ENCODE peak calls at places on chromosomes 3 and 15, in seven cellular contexts. X is PC-3, A is mucosa of descending colon, E is epithelial cell of esophagus, V is right cardiac atrium, Q is heart right ventricle, L is brain microvascular endothelial cell. W is an unnamed sample.

GRCh38 chr15:91476861-91477260 is 376.6 kb upstream of the SLCO3A1 start:
- DNase-seq in X (no peak), A (no peak), E (no peak), V (no peak), Q (no peak), L (no peak), W (no peak)

GRCh38 chr3:124168271-124168670 is 176.3 kb upstream of the ROPN1 start:
- DNase-seq in X (peak), A (no peak), E (peak), V (peak), Q (peak), L (peak), W (peak)

GRCh38 chr3:111314146-111314873 is 227.7 kb upstream of the CD96 start:
- DNase-seq in X (no peak), A (no peak), E (peak), V (no peak), Q (no peak), L (no peak), W (no peak)

GRCh38 chr3:49806838-49807237 is 3.8 kb downstream of the INKA1 start:
- DNase-seq in X (no peak), A (no peak), E (no peak), V (peak), Q (no peak), L (no peak), W (no peak)

GRCh38 chr3:52532838-52533622 is 627 bp downstream of the NT5DC2 start:
- DNase-seq in X (peak), A (peak), E (no peak), V (peak), Q (no peak), L (no peak), W (no peak)

GRCh38 chr3:64422192-64422591 is 196.9 kb upstream of the PRICKLE2 start:
- DNase-seq in X (no peak), A (no peak), E (no peak), V (no peak), Q (no peak), L (peak), W (no peak)

GRCh38 chr15:99514306-99514705 is 51.5 kb upstream of the MEF2A start:
- DNase-seq in X (no peak), A (no peak), E (peak), V (no peak), Q (no peak), L (no peak), W (no peak)

GRCh38 chr3:182389041-182389815 is 404.1 kb upstream of the ATP11B start:
- DNase-seq in X (peak), A (no peak), E (peak), V (no peak), Q (no peak), L (no peak), W (no peak)

GRCh38 chr3:55453871-55454496 is 33.1 kb downstream of the WNT5A start:
- DNase-seq in X (no peak), A (no peak), E (no peak), V (no peak), Q (no peak), L (no peak), W (no peak)

GRCh38 chr15:22895465-22896190 is 57.2 kb downstream of the NIPA2 start:
- DNase-seq in X (peak), A (peak), E (peak), V (no peak), Q (no peak), L (peak), W (no peak)

GRCh38 chr3:153166206-153166605 is 4.2 kb downstream of the RAP2B start:
- DNase-seq in X (peak), A (peak), E (peak), V (no peak), Q (no peak), L (peak), W (no peak)

GRCh38 chr3:188796122-188796631 is 375.6 kb upstream of the TPRG1 start:
- DNase-seq in X (peak), A (peak), E (peak), V (no peak), Q (peak), L (peak), W (peak)

GRCh38 chr15:74954515-74954914 is 2.1 kb downstream of the RPP25 start:
- DNase-seq in X (no peak), A (no peak), E (no peak), V (peak), Q (no peak), L (peak), W (no peak)

GRCh38 chr3:146067048-146067447 is 93.9 kb downstream of the PLOD2 start:
- DNase-seq in X (peak), A (no peak), E (peak), V (no peak), Q (no peak), L (peak), W (peak)

GRCh38 chr3:109050591-109051167 is 67.3 kb downstream of the MORC1 start:
- DNase-seq in X (peak), A (peak), E (peak), V (no peak), Q (no peak), L (peak), W (no peak)

GRCh38 chr3:42061711-42062408 is 29.3 kb upstream of the TRAK1 start:
- DNase-seq in X (peak), A (peak), E (peak), V (peak), Q (peak), L (peak), W (peak)

GRCh38 chr3:172273378-172273777 is 174.9 kb downstream of the GHSR start:
- DNase-seq in X (no peak), A (no peak), E (no peak), V (no peak), Q (no peak), L (no peak), W (no peak)

GRCh38 chr15:101201411-101202174 is 50.3 kb downstream of the CHSY1 start:
- DNase-seq in X (peak), A (peak), E (peak), V (peak), Q (peak), L (peak), W (peak)

GRCh38 chr3:14810070-14810732 is 8.6 kb upstream of the FGD5 start:
- DNase-seq in X (no peak), A (no peak), E (peak), V (peak), Q (peak), L (no peak), W (no peak)

GRCh38 chr15:67560320-67560719 is 17.8 kb downstream of the MAP2K5 start:
- DNase-seq in X (no peak), A (no peak), E (no peak), V (no peak), Q (no peak), L (no peak), W (no peak)

GRCh38 chr3:78878011-78878410 is 889.8 kb downstream of the ROBO1 start:
- DNase-seq in X (no peak), A (no peak), E (no peak), V (no peak), Q (no peak), L (no peak), W (no peak)

GRCh38 chr3:126377211-126377610 is 17.5 kb upstream of the CFAP100 start:
- DNase-seq in X (no peak), A (no peak), E (no peak), V (no peak), Q (no peak), L (no peak), W (no peak)

GRCh38 chr3:172987268-172987667 is 153.8 kb downstream of the SPATA16 start:
- DNase-seq in X (peak), A (no peak), E (peak), V (no peak), Q (no peak), L (no peak), W (no peak)

GRCh38 chr15:92596623-92597022 is 59.0 kb downstream of the FAM174B start:
- DNase-seq in X (no peak), A (no peak), E (peak), V (no peak), Q (no peak), L (no peak), W (no peak)

GRCh38 chr3:197590313-197590962 is 34.7 kb upstream of the BDH1 start:
- DNase-seq in X (peak), A (peak), E (no peak), V (no peak), Q (no peak), L (no peak), W (no peak)

GRCh38 chr15:80456517-80457497 is 52.6 kb downstream of the ARNT2 start:
- DNase-seq in X (no peak), A (no peak), E (no peak), V (no peak), Q (no peak), L (no peak), W (no peak)

GRCh38 chr3:186053954-186054353 is 54.9 kb downstream of the ETV5 start:
- DNase-seq in X (no peak), A (no peak), E (no peak), V (no peak), Q (no peak), L (peak), W (peak)

GRCh38 chr3:144843099-144843498 is 871.5 kb downstream of the DIPK2A start:
- DNase-seq in X (no peak), A (no peak), E (no peak), V (no peak), Q (no peak), L (no peak), W (no peak)

GRCh38 chr15:80549712-80550111 is 145.4 kb upstream of the ABHD17C start:
- DNase-seq in X (no peak), A (no peak), E (no peak), V (no peak), Q (no peak), L (no peak), W (no peak)

GRCh38 chr3:69248394-69248793 is 126.0 kb upstream of the LMOD3 start:
- DNase-seq in X (no peak), A (peak), E (no peak), V (no peak), Q (no peak), L (no peak), W (no peak)

GRCh38 chr15:100628746-100629145 is 26.4 kb downstream of the ASB7 start:
- DNase-seq in X (no peak), A (no peak), E (no peak), V (no peak), Q (no peak), L (no peak), W (no peak)

GRCh38 chr15:67708500-67708899 is 116.8 kb upstream of the SKOR1 start:
- DNase-seq in X (no peak), A (no peak), E (no peak), V (no peak), Q (no peak), L (no peak), W (no peak)

GRCh38 chr3:143538577-143538981 is 309.7 kb downstream of the SLC9A9 start:
- DNase-seq in X (no peak), A (no peak), E (peak), V (no peak), Q (no peak), L (peak), W (peak)

GRCh38 chr3:10205461-10206165 is 40.9 kb downstream of the IRAK2 start:
- DNase-seq in X (peak), A (no peak), E (peak), V (no peak), Q (no peak), L (peak), W (peak)
- H3K4me3 ChIP-seq in X (no peak), A (no peak), E (no peak), V (no peak), Q (no peak), L (no peak), W (no peak)

DNA sequence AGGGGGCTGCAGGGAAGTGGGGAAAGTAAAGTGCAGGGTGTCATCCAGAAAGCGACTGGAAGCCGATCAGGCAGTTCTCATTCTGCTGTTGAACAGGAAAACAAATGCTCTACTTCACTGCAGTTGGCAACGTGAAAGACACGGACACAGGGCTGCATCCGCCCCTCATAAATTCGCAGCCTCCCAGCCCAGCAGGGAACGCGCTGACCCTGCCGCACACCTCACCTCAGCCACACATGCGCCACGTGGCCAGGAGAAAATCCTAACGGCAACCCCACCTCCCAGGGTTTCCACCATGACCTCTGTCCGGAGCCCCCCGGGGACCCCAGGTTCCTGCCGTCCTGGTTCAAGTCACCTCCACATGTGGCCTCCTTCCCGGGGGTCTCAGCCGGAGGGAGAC is 118.5 kb downstream of the TMEM266 start:
- DNase-seq in X (no peak), A (no peak), E (no peak), V (no peak), Q (no peak), L (no peak), W (no peak)
- H3K4me3 ChIP-seq in X (no peak), A (no peak), E (no peak), V (no peak), Q (no peak), L (no peak), W (no peak)

DNA sequence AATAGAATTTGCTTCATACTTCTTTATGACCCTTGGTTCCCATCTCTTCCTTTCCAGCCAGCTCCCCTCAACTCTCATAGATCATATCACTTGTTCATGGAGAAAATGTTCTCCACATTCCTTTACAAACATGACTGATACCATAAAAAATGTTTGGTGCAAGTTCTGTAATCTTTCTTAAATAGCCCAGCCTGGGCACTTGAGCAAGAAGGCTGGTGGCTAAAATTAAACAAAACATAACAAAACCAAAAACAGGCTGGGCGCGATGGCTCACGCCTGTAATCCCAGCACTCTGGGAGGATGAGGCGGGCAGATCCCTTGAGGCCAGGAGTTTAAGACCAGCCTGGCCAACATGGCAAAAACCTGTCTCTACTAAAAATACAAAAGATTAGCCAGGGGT is 8.9 kb upstream of the POLR2M start:
- DNase-seq in X (no peak), A (no peak), E (no peak), V (no peak), Q (no peak), L (peak), W (no peak)
- H3K4me3 ChIP-seq in X (no peak), A (no peak), E (no peak), V (no peak), Q (no peak), L (no peak), W (no peak)

GRCh38 chr15:26082833-26083174 is 219.7 kb upstream of the ATP10A start:
- DNase-seq in X (no peak), A (no peak), E (peak), V (no peak), Q (no peak), L (peak), W (peak)
- H3K4me3 ChIP-seq in X (peak), A (peak), E (peak), V (peak), Q (peak), L (peak), W (peak)

DNA sequence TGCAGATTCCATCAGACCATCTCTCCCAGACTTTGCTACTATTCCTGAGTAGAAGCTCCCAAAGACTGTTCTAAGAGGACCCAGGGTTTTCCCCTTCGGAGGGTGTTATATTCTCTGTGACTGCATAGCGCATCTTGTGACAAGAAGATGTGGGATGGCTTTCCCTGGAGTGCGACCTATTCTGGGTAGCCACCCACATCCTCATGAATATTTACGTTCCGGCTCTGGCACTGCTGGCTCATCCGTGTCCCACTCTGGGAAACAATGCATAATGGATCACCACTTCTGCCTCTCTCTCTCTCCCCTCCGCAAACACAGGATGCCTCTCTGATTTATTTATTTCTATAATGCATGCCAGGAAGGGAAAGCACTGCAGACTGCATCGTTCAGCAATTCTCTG is 166.1 kb downstream of the PYDC2 start:
- DNase-seq in X (no peak), A (no peak), E (no peak), V (no peak), Q (no peak), L (no peak), W (no peak)
- H3K4me3 ChIP-seq in X (no peak), A (no peak), E (no peak), V (no peak), Q (no peak), L (no peak), W (no peak)